ENCODE peak calls at places on chromosomes 7 and 10, in six cellular contexts. V is mesendoderm, Q is H9, W is IMR-90, K is mesenchymal stem cell, R is H1. B is an unnamed sample.
A peak's percentile ranks its signal among the peaks of the same experiment; 100 is the strongest.

GRCh38 chr7:12637819-12638592 is 49.4 kb upstream of the ARL4A start:
- DNase-seq in V (no peak), Q (no peak), W (peak; percentile 44), K (no peak), R (no peak), B (no peak)

GRCh38 chr7:45709168-45710034 is 135.2 kb downstream of the ADCY1 start:
- DNase-seq in V (no peak), Q (peak; percentile 17), W (peak; percentile 47), K (peak; percentile 83), R (no peak), B (no peak)

GRCh38 chr10:100148353-100149211 is 37.2 kb downstream of the ERLIN1 start:
- DNase-seq in V (no peak), Q (no peak), W (peak; percentile 58), K (peak; percentile 68), R (no peak), B (no peak)

GRCh38 chr7:714251-714671 is 12.2 kb upstream of the DNAAF5 start:
- DNase-seq in V (no peak), Q (no peak), W (no peak), K (no peak), R (no peak), B (no peak)

GRCh38 chr7:25995893-25996529 is 156.0 kb upstream of the NFE2L3 start:
- DNase-seq in V (peak; percentile 32), Q (no peak), W (no peak), K (no peak), R (no peak), B (no peak)

GRCh38 chr10:74947781-74948401 is 121.5 kb downstream of the KAT6B start:
- DNase-seq in V (no peak), Q (no peak), W (no peak), K (no peak), R (no peak), B (no peak)

GRCh38 chr10:24255907-24256306 is 47.0 kb downstream of the KIAA1217 start:
- DNase-seq in V (peak; percentile 40), Q (no peak), W (no peak), K (no peak), R (no peak), B (no peak)

GRCh38 chr7:110568388-110568787 is 522.5 kb upstream of the LRRN3 start:
- DNase-seq in V (no peak), Q (no peak), W (no peak), K (no peak), R (no peak), B (no peak)

GRCh38 chr7:24882989-24883631 is 96.9 kb downstream of the OSBPL3 start:
- DNase-seq in V (no peak), Q (no peak), W (peak; percentile 82), K (peak; percentile 45), R (no peak), B (no peak)

GRCh38 chr7:28623105-28623730 is 210.9 kb downstream of the CREB5 start:
- DNase-seq in V (no peak), Q (no peak), W (peak; percentile 85), K (peak; percentile 79), R (no peak), B (no peak)

GRCh38 chr10:17456032-17456548 is 1.7 kb upstream of the ST8SIA6 start:
- DNase-seq in V (no peak), Q (no peak), W (no peak), K (no peak), R (no peak), B (no peak)

GRCh38 chr7:122738937-122739336 is 36.2 kb upstream of the RNF148 start:
- DNase-seq in V (no peak), Q (no peak), W (no peak), K (no peak), R (no peak), B (no peak)

GRCh38 chr7:100546868-100547800 is 8.1 kb downstream of the AGFG2 start:
- DNase-seq in V (no peak), Q (no peak), W (no peak), K (no peak), R (no peak), B (no peak)

GRCh38 chr10:33376976-33377657 is 42.6 kb upstream of the NRP1 start:
- DNase-seq in V (no peak), Q (no peak), W (peak; percentile 85), K (peak; percentile 22), R (no peak), B (no peak)

GRCh38 chr10:13990918-13991317 is 339.8 kb downstream of the FRMD4A start:
- DNase-seq in V (no peak), Q (no peak), W (peak; percentile 67), K (no peak), R (no peak), B (no peak)

GRCh38 chr7:36661135-36661840 is 63.0 kb downstream of the AOAH start:
- DNase-seq in V (peak; percentile 84), Q (peak; percentile 58), W (peak; percentile 26), K (no peak), R (no peak), B (no peak)

GRCh38 chr7:74174606-74175082 is 488 bp downstream of the EIF4H start:
- DNase-seq in V (peak; percentile 76), Q (peak; percentile 36), W (peak; percentile 51), K (peak; percentile 74), R (no peak), B (peak; percentile 24)

GRCh38 chr7:49783446-49783845 is 10.0 kb downstream of the VWC2 start:
- DNase-seq in V (no peak), Q (no peak), W (no peak), K (no peak), R (no peak), B (no peak)

GRCh38 chr7:44845476-44845875 is 2.4 kb downstream of the H2AZ2 start:
- DNase-seq in V (no peak), Q (no peak), W (no peak), K (no peak), R (no peak), B (no peak)

GRCh38 chr7:30922596-30922995 is 10.9 kb downstream of the AQP1 start:
- DNase-seq in V (no peak), Q (peak; percentile 16), W (no peak), K (no peak), R (no peak), B (no peak)

GRCh38 chr7:30920021-30920583 is 8.4 kb downstream of the AQP1 start:
- DNase-seq in V (no peak), Q (no peak), W (no peak), K (no peak), R (no peak), B (no peak)

GRCh38 chr7:30921951-30922401 is 10.3 kb downstream of the AQP1 start:
- DNase-seq in V (no peak), Q (peak; percentile 17), W (no peak), K (no peak), R (no peak), B (no peak)

GRCh38 chr7:30920584-30921539 is 9.2 kb downstream of the AQP1 start:
- DNase-seq in V (peak; percentile 40), Q (peak; percentile 19), W (peak; percentile 49), K (peak; percentile 77), R (no peak), B (no peak)

DNA sequence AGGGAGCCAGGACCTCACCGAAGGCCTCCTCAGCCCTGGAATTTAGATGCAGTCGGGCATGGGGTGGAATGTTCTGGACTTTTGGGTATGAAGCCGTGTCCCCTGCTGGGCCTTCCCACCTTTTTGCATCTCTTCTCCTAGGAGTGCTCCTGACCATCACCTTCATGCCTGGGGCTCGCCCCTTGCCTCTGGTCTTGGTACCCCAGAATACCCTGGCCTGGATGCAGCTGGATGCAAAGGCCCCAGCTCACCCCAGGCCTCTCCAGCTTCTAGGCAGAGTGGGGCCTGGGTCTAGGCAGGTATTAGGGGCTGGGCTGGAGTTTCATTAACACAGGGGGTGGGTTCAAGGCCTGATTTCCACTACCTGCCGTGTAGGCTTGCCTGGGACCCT is 9.9 kb downstream of the AQP1 start:
- DNase-seq in V (no peak), Q (peak; percentile 20), W (no peak), K (no peak), R (no peak), B (no peak)
- H3K4me1 ChIP-seq in V (no peaks in the 10 kb centered on the region), Q (no peaks in the 10 kb centered on the region), W (peaks cover 10% of the 10 kb centered on the region), K (peaks cover 34% of the 10 kb centered on the region), R (peaks cover 3% of the 10 kb centered on the region), B (peaks cover 17% of the 10 kb centered on the region)

GRCh38 chr7:3300221-3300650 is 816 bp upstream of the SDK1 start:
- DNase-seq in V (peak; percentile 66), Q (peak; percentile 54), W (peak; percentile 15), K (peak; percentile 67), R (no peak), B (peak; percentile 11)

GRCh38 chr7:3301831-3302618 is 973 bp downstream of the SDK1 start:
- DNase-seq in V (peak; percentile 75), Q (peak; percentile 40), W (peak; percentile 29), K (peak; percentile 71), R (no peak), B (peak; percentile 9)

GRCh38 chr7:3300651-3301471 is at the start of gene SDK1:
- DNase-seq in V (peak; percentile 96), Q (peak; percentile 90), W (peak; percentile 85), K (peak; percentile 91), R (peak; percentile 47), B (peak; percentile 94)

GRCh38 chr7:3302681-3303320 is 1.7 kb downstream of the SDK1 start:
- DNase-seq in V (no peak), Q (no peak), W (no peak), K (no peak), R (no peak), B (no peak)

GRCh38 chr7:3301472-3301778 is 373 bp downstream of the SDK1 start:
- DNase-seq in V (no peak), Q (no peak), W (no peak), K (no peak), R (no peak), B (no peak)
- H3K4ac ChIP-seq in V (no peak overlapping the region), Q (no peak overlapping the region), W (no peak overlapping the region), K (no peak overlapping the region), R (no peak overlapping the region), B (no peak overlapping the region)

DNA sequence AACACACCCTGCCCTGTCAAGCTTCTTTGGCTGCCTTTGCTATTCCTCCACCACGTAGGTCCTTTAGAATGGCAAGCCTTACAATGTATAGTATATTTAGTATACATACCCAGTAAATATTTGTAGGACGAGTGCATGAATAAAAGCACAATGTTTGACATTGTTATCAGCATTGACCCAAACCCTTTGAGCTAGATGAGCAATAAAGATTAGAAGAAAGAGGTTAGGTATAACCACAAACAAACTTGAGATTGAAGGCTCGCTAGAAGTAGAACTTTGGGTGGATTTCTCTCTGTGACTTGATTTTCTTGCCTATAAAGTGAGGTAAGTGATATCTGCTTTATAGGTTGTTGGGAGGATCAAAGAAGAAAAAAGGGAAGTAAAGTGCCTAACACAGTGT is 561.0 kb upstream of the GALNT17 start:
- DNase-seq in V (no peak), Q (no peak), W (no peak), K (no peak), R (no peak), B (no peak)
- H3K4me1 ChIP-seq in V (no peaks in the 10 kb centered on the region), Q (no peaks in the 10 kb centered on the region), W (no peaks in the 10 kb centered on the region), K (peaks cover 22% of the 10 kb centered on the region), R (no peaks in the 10 kb centered on the region), B (peaks cover 56% of the 10 kb centered on the region)

GRCh38 chr10:79244841-79245504 is 102.3 kb upstream of the PPIF start:
- DNase-seq in V (no peak), Q (no peak), W (no peak), K (peak; percentile 17), R (no peak), B (no peak)

GRCh38 chr10:79242620-79243152 is 104.6 kb upstream of the PPIF start:
- DNase-seq in V (peak; percentile 90), Q (peak; percentile 62), W (peak; percentile 87), K (peak; percentile 90), R (no peak), B (peak; percentile 70)

GRCh38 chr10:79243211-79244067 is 103.8 kb upstream of the PPIF start:
- DNase-seq in V (peak; percentile 74), Q (peak; percentile 65), W (no peak), K (peak; percentile 59), R (no peak), B (peak; percentile 71)

GRCh38 chr10:79245539-79246208 is 101.6 kb upstream of the PPIF start:
- DNase-seq in V (no peak), Q (no peak), W (no peak), K (no peak), R (no peak), B (no peak)

GRCh38 chr10:79244068-79244442 is 103.2 kb upstream of the PPIF start:
- DNase-seq in V (no peak), Q (no peak), W (no peak), K (no peak), R (no peak), B (no peak)
- H3K4ac ChIP-seq in V (no peak overlapping the region), Q (no peak overlapping the region), W (no peak overlapping the region), K (no peak overlapping the region), R (no peak overlapping the region), B (no peak overlapping the region)

B was measured in neuronal stem cell.